ENCODE peak calls at places on chromosome 18, in five cellular contexts. R, T, N, K and A are unnamed samples.

GRCh38 chr18:525066-525797 is 24.7 kb upstream of the COLEC12 start:
- DNase-seq in N (peak; percentile 81), R (no peak), K (no peak), T (no peak), A (no peak)

GRCh38 chr18:9429662-9429993 is 45.7 kb upstream of the RALBP1 start:
- DNase-seq in K (no peak), N (peak; percentile 46), R (no peak), T (no peak), A (no peak)

GRCh38 chr18:66872277-66872676 is 268.4 kb upstream of the CDH19 start:
- DNase-seq in R (no peak), K (no peak), T (no peak), N (no peak), A (no peak)

GRCh38 chr18:35172009-35172408 is 68.8 kb upstream of the ZNF397 start:
- DNase-seq in N (no peak), T (no peak), K (no peak), R (no peak), A (no peak)

GRCh38 chr18:77379976-77380375 is 130.3 kb downstream of the GALR1 start:
- DNase-seq in K (no peak), T (no peak), R (no peak), N (no peak), A (no peak)

GRCh38 chr18:26304511-26304910 is 78.3 kb downstream of the TAF4B start:
- DNase-seq in T (no peak), N (no peak), R (no peak), K (no peak), A (no peak)

GRCh38 chr18:8747440-8747937 is 42.1 kb downstream of the MTCL1 start:
- DNase-seq in R (no peak), T (no peak), N (peak; percentile 96), K (no peak), A (no peak)

GRCh38 chr18:26536032-26536431 is 12.3 kb downstream of the KCTD1 start:
- DNase-seq in N (no peak), T (no peak), R (no peak), K (no peak), A (no peak)

GRCh38 chr18:48629730-48630324 is 91.0 kb downstream of the CTIF start:
- DNase-seq in K (no peak), R (no peak), N (peak; percentile 100), T (no peak), A (no peak)

GRCh38 chr18:7394041-7394440 is 163.2 kb downstream of the LRRC30 start:
- DNase-seq in K (no peak), N (no peak), T (no peak), R (no peak), A (no peak)

GRCh38 chr18:76451475-76452331 is 43.3 kb downstream of the ZNF516 start:
- DNase-seq in K (no peak), N (no peak), T (peak; percentile 62), R (no peak), A (no peak)

GRCh38 chr18:70220628-70221027 is 15.1 kb upstream of the RTTN start:
- DNase-seq in T (no peak), K (no peak), R (no peak), N (no peak), A (no peak)

GRCh38 chr18:70216788-70217187 is 11.3 kb upstream of the RTTN start:
- DNase-seq in N (peak; percentile 69), R (no peak), K (no peak), T (no peak), A (no peak)

GRCh38 chr18:70221156-70221910 is 15.8 kb upstream of the RTTN start:
- DNase-seq in K (no peak), T (no peak), R (no peak), N (no peak), A (no peak)

GRCh38 chr18:70219688-70220087 is 14.2 kb upstream of the RTTN start:
- DNase-seq in N (no peak), T (no peak), R (no peak), K (no peak), A (no peak)

DNA sequence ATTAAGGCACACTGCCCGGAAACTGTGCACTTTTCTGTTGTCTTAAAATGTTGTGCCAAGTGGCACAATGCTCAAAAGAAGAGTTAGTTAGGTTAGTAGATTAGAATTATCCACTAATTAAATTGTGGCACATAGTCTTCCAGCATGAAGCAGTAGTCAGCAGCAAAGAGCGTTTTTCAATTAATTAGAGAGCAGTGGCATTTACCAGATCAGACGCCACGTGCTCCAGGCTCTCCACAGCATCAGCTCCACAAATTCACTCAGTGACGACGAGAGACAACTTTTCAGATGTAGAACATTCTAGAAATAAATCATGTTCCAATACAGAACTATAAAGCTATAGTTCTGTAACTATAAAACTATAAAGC is 16.4 kb upstream of the RTTN start:
- DNase-seq in T (no peak), N (no peak), K (no peak), R (no peak), A (no peak)
- H3K4me3 ChIP-seq in T (no peak overlapping the region), N (no peak overlapping the region), K (no peak overlapping the region), R (no peak overlapping the region), A (no peak overlapping the region)

DNA sequence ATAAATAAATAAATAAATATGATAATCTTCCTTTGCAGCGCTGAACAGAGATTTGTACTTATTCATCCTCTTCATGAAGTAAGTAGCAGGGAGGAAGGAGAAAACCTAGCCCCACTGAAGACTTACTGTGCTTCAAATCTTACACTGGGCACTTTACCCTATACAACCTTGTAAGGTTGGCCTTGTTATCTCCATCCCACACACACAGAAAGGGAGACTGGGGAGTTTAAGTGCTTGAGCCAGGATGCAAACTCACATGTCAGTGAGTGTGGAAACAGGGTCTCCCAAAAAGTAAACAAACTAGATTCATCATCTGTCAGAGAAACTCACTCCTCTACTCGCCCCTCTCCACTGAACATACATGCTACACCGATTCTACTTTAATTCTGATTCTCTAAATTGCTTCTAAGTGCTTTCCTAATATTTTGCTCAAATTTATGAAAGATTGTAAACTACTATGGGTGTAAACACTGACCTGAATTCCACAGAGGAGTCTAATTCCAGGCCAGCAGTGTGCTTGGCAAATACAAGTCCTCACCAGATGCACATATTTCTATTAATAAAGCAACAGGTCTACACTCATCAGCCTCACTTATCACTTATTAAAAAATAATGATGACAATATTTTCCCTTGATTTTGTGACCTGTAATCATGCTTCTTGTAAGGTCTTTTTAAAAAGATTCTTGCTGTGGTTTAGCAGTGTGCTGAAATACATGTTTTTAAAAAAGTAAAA is 155.5 kb downstream of the TCF4 start:
- DNase-seq in K (no peak), T (no peak), R (no peak), N (no peak), A (no peak)
- H3K4me1 ChIP-seq in K (no peaks in the 10 kb centered on the region), T (no peaks in the 10 kb centered on the region), R (no peaks in the 10 kb centered on the region), N (peaks cover 6% of the 10 kb centered on the region), A (no peaks in the 10 kb centered on the region)

DNA sequence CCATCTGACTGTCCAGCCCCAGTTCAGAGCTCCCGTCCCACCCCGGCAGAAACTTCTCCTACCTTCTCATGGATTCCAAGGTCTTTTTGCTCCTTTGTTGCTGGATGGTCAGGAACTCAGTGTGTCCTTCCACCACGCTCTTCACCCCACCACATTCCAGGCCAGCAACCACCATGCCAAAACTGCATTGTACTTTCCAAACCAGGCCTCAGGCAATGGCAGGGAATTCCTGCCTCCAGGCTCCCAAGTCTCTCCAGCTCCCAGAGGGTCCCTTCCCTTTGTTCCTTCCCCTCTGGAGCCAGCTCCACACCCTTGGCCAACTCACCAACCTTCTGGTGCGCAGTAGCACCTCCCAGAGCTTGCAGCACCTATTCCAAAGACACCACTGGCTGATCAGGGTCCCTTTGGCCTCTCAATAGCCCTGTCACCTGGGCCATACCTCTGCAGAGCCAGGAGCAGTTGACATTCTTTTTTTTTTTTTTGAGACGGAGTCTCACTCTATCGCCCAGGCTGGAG is 8.1 kb downstream of the CHMP1B start:
- DNase-seq in R (no peak), K (no peak), N (no peak), T (no peak), A (no peak)
- H3K27ac ChIP-seq in R (no peak overlapping the region), K (no peak overlapping the region), N (peak overlapping the region; percentile 62), T (peak overlapping the region; percentile 7), A (no peak overlapping the region)

DNA sequence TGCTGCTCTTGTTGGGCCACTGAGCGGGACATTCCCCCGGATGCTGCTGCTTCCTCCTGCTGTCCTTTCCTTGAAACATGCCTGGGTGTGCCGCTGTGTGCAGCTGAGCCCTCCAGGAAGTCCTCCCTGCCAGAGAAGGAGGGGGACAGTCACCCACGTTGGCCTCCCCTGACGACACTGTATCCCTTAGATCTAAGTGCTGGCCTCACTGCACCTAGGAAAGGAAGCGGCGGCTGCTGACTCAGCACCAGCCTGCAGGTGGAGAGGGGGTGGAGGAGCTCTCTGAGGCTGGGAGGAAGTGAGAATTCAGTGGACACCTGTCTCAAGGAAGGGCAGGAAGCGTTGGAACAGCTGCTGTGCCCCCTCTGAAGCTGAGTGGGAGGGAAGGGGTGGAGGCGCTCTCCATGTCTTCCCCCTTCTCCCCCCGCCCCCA is 239.8 kb downstream of the HAUS1 start:
- DNase-seq in N (no peak), R (peak; percentile 60), K (no peak), T (no peak), A (no peak)
- H3K4me3 ChIP-seq in N (no peak overlapping the region), R (no peak overlapping the region), K (no peak overlapping the region), T (no peak overlapping the region), A (no peak overlapping the region)

GRCh38 chr18:22469061-22469689 is 51.5 kb upstream of the CTAGE1 start:
- DNase-seq in R (no peak), T (no peak), N (peak; percentile 45), K (no peak), A (no peak)
- H3K4me1 ChIP-seq in R (no peaks in the 10 kb centered on the region), T (peaks cover 34% of the 10 kb centered on the region), N (peaks cover 36% of the 10 kb centered on the region), K (no peaks in the 10 kb centered on the region), A (no peaks in the 10 kb centered on the region)

DNA sequence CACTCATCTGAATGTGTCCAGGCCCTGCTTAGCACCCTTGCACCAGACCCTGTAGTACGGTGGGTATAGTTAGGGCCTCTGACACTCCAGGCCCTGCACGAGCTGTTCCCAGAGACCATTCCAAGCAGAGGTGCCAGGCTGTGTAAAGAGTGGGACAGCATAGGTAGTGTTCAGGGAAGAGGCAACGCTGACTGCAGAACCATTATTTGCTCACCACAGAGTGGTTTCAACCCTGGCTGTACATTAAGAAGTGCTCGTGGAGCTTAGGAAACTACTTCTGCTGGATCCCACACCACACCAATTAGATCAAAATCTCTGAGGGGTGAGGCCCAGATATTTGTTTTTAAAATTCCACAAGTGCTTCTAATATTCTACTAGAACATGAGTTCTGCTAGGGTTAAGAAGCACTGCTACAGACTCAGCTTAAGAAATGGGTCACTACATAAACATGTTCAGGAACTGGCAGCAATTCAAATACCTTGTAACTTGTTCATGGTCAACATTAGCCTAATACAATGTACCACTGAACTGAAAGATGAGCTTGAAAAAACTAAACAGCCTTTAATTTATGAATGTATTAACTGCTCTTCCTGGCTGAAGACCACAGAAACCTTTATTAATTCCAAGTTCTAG is 183.0 kb downstream of the MYO5B start:
- DNase-seq in T (no peak), K (no peak), R (no peak), N (peak; percentile 75), A (no peak)
- H3K27ac ChIP-seq in T (peak overlapping the region; percentile 60), K (no peak overlapping the region), R (no peak overlapping the region), N (no peak overlapping the region), A (no peak overlapping the region)

DNA sequence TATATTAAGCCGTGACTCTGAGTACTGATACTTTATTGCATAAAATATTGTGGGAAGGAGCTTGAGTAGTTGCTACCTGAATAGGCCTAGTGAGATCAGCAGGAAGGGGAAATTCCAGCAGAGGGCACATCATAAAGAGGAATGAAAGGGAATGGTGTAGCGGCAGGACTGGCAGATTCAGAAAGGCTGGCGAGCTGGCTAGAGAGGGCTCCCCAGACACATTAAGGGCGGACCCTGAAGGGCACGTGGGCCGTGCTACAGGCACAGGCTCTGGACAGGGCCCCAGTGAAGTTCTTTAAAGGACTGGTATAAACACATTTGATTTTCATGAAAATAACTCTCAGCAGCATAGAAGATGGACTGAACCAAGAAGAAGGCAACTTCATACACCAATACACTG is 43.0 kb downstream of the PTPN2 start:
- DNase-seq in N (no peak), T (no peak), R (no peak), K (no peak), A (no peak)
- H3K4me3 ChIP-seq in N (no peak overlapping the region), T (no peak overlapping the region), R (peak overlapping the region; percentile 43), K (no peak overlapping the region), A (no peak overlapping the region)